ENCODE peak calls at places on chromosomes 5 and 9, in four cellular contexts. One of them, this sample, is unnamed.

GRCh38 chr9:133747309-133747708 is 9.2 kb upstream of the SARDH start:
- DNase-seq in RWPE1: no peak
- DNase-seq in CD4-positive, alpha-beta T cell: no peak
- DNase-seq in CD8-positive, alpha-beta T cell: no peak
- DNase-seq in this sample: no peak

GRCh38 chr9:111928342-111928720 is 31.7 kb downstream of the UGCG start:
- DNase-seq in RWPE1: no peak
- DNase-seq in CD4-positive, alpha-beta T cell: no peak
- DNase-seq in CD8-positive, alpha-beta T cell: no peak
- DNase-seq in this sample: no peak

GRCh38 chr5:151298063-151298462 is 5.5 kb downstream of the SLC36A3 start:
- DNase-seq in RWPE1: peak; percentile 55
- DNase-seq in CD4-positive, alpha-beta T cell: no peak
- DNase-seq in CD8-positive, alpha-beta T cell: no peak
- DNase-seq in this sample: no peak

GRCh38 chr9:69861011-69861410 is 40.4 kb downstream of the CFAP95 start:
- DNase-seq in RWPE1: no peak
- DNase-seq in CD4-positive, alpha-beta T cell: no peak
- DNase-seq in CD8-positive, alpha-beta T cell: no peak
- DNase-seq in this sample: no peak

GRCh38 chr9:89491688-89492087 is 6.2 kb downstream of the SEMA4D start:
- DNase-seq in RWPE1: no peak
- DNase-seq in CD4-positive, alpha-beta T cell: no peak
- DNase-seq in CD8-positive, alpha-beta T cell: no peak
- DNase-seq in this sample: no peak

GRCh38 chr5:136028782-136029742 is at the start of gene TGFBI:
- DNase-seq in RWPE1: peak; percentile 90
- DNase-seq in CD4-positive, alpha-beta T cell: no peak
- DNase-seq in CD8-positive, alpha-beta T cell: no peak
- DNase-seq in this sample: no peak

GRCh38 chr5:58012103-58012502 is 447.8 kb downstream of the PLK2 start:
- DNase-seq in RWPE1: no peak
- DNase-seq in CD4-positive, alpha-beta T cell: no peak
- DNase-seq in CD8-positive, alpha-beta T cell: no peak
- DNase-seq in this sample: no peak

GRCh38 chr9:5643005-5643624 is 14.2 kb downstream of the RIC1 start:
- DNase-seq in RWPE1: no peak
- DNase-seq in CD4-positive, alpha-beta T cell: no peak
- DNase-seq in CD8-positive, alpha-beta T cell: no peak
- DNase-seq in this sample: no peak

GRCh38 chr5:128842241-128842640 is 123.0 kb upstream of the SLC27A6 start:
- DNase-seq in RWPE1: no peak
- DNase-seq in CD4-positive, alpha-beta T cell: no peak
- DNase-seq in CD8-positive, alpha-beta T cell: no peak
- DNase-seq in this sample: no peak

GRCh38 chr5:130243641-130244040 is 339.4 kb downstream of the CHSY3 start:
- DNase-seq in RWPE1: no peak
- DNase-seq in CD4-positive, alpha-beta T cell: no peak
- DNase-seq in CD8-positive, alpha-beta T cell: no peak
- DNase-seq in this sample: no peak

GRCh38 chr5:109645591-109646236 is 44.0 kb upstream of the MAN2A1 start:
- DNase-seq in RWPE1: no peak
- DNase-seq in CD4-positive, alpha-beta T cell: no peak
- DNase-seq in CD8-positive, alpha-beta T cell: no peak
- DNase-seq in this sample: no peak

GRCh38 chr5:59062986-59063683 is 480.3 kb downstream of the RAB3C start:
- DNase-seq in RWPE1: no peak
- DNase-seq in CD4-positive, alpha-beta T cell: no peak
- DNase-seq in CD8-positive, alpha-beta T cell: no peak
- DNase-seq in this sample: no peak

GRCh38 chr5:144284931-144285330 is 114.3 kb downstream of the KCTD16 start:
- DNase-seq in RWPE1: no peak
- DNase-seq in CD4-positive, alpha-beta T cell: no peak
- DNase-seq in CD8-positive, alpha-beta T cell: no peak
- DNase-seq in this sample: no peak

GRCh38 chr9:134333234-134333873 is 7.1 kb downstream of the RXRA start:
- DNase-seq in RWPE1: no peak
- DNase-seq in CD4-positive, alpha-beta T cell: no peak
- DNase-seq in CD8-positive, alpha-beta T cell: no peak
- DNase-seq in this sample: no peak

GRCh38 chr9:130905125-130905901 is 8.7 kb upstream of the QRFP start:
- DNase-seq in RWPE1: no peak
- DNase-seq in CD4-positive, alpha-beta T cell: no peak
- DNase-seq in CD8-positive, alpha-beta T cell: peak; percentile 8
- DNase-seq in this sample: no peak

GRCh38 chr9:126420643-126421564 is 94.3 kb downstream of the MVB12B start:
- DNase-seq in RWPE1: peak; percentile 81
- DNase-seq in CD4-positive, alpha-beta T cell: no peak
- DNase-seq in CD8-positive, alpha-beta T cell: no peak
- DNase-seq in this sample: no peak

GRCh38 chr5:53276825-53277224 is 167.3 kb upstream of the MOCS2 start:
- DNase-seq in RWPE1: no peak
- DNase-seq in CD4-positive, alpha-beta T cell: no peak
- DNase-seq in CD8-positive, alpha-beta T cell: no peak
- DNase-seq in this sample: no peak

GRCh38 chr5:51201708-51202107 is 181.5 kb upstream of the ISL1 start:
- DNase-seq in RWPE1: no peak
- DNase-seq in CD4-positive, alpha-beta T cell: no peak
- DNase-seq in CD8-positive, alpha-beta T cell: no peak
- DNase-seq in this sample: no peak

GRCh38 chr9:117092582-117092981 is 322.3 kb downstream of the ASTN2 start:
- DNase-seq in RWPE1: peak; percentile 20
- DNase-seq in CD4-positive, alpha-beta T cell: no peak
- DNase-seq in CD8-positive, alpha-beta T cell: no peak
- DNase-seq in this sample: no peak

GRCh38 chr5:119388619-119389190 is 32.9 kb downstream of the TNFAIP8 start:
- DNase-seq in RWPE1: no peak
- DNase-seq in CD4-positive, alpha-beta T cell: no peak
- DNase-seq in CD8-positive, alpha-beta T cell: no peak
- DNase-seq in this sample: no peak

GRCh38 chr9:93612796-93613154 is 36.4 kb downstream of the PHF2 start:
- DNase-seq in RWPE1: no peak
- DNase-seq in CD4-positive, alpha-beta T cell: no peak
- DNase-seq in CD8-positive, alpha-beta T cell: no peak
- DNase-seq in this sample: no peak

GRCh38 chr5:10612251-10612650 is 48.4 kb downstream of the ANKRD33B start:
- DNase-seq in RWPE1: no peak
- DNase-seq in CD4-positive, alpha-beta T cell: no peak
- DNase-seq in CD8-positive, alpha-beta T cell: no peak
- DNase-seq in this sample: no peak

GRCh38 chr9:101999441-101999840 is 261.0 kb upstream of the GRIN3A start:
- DNase-seq in RWPE1: no peak
- DNase-seq in CD4-positive, alpha-beta T cell: no peak
- DNase-seq in CD8-positive, alpha-beta T cell: no peak
- DNase-seq in this sample: no peak

GRCh38 chr9:4678679-4679267 is 596 bp upstream of the CDC37L1 start:
- DNase-seq in RWPE1: no peak
- DNase-seq in CD4-positive, alpha-beta T cell: peak; percentile 31
- DNase-seq in CD8-positive, alpha-beta T cell: no peak
- DNase-seq in this sample: no peak

GRCh38 chr9:108724669-108725068 is 131.1 kb downstream of the ACTL7B start:
- DNase-seq in RWPE1: no peak
- DNase-seq in CD4-positive, alpha-beta T cell: no peak
- DNase-seq in CD8-positive, alpha-beta T cell: no peak
- DNase-seq in this sample: no peak

GRCh38 chr5:181118369-181118768 is 12.6 kb downstream of the OR2V1 start:
- DNase-seq in RWPE1: no peak
- DNase-seq in CD4-positive, alpha-beta T cell: no peak
- DNase-seq in CD8-positive, alpha-beta T cell: no peak
- DNase-seq in this sample: no peak

GRCh38 chr5:157479612-157480510 is 19.8 kb downstream of the NIPAL4 start:
- DNase-seq in RWPE1: no peak
- DNase-seq in CD4-positive, alpha-beta T cell: no peak
- DNase-seq in CD8-positive, alpha-beta T cell: no peak
- DNase-seq in this sample: no peak

GRCh38 chr9:136326061-136326776 is 1.1 kb upstream of the GPSM1 start:
- DNase-seq in RWPE1: no peak
- DNase-seq in CD4-positive, alpha-beta T cell: no peak
- DNase-seq in CD8-positive, alpha-beta T cell: no peak
- DNase-seq in this sample: peak; percentile 54

GRCh38 chr5:72183231-72183630 is 76.0 kb downstream of the MAP1B start:
- DNase-seq in RWPE1: no peak
- DNase-seq in CD4-positive, alpha-beta T cell: no peak
- DNase-seq in CD8-positive, alpha-beta T cell: no peak
- DNase-seq in this sample: no peak

GRCh38 chr5:140882591-140882899 is 621 bp downstream of the PCDHA13 start:
- DNase-seq in RWPE1: peak; percentile 62
- DNase-seq in CD4-positive, alpha-beta T cell: no peak
- DNase-seq in CD8-positive, alpha-beta T cell: no peak
- DNase-seq in this sample: no peak

GRCh38 chr9:130833324-130833990 is 1.6 kb upstream of the ABL1 start:
- DNase-seq in RWPE1: no peak
- DNase-seq in CD4-positive, alpha-beta T cell: no peak
- DNase-seq in CD8-positive, alpha-beta T cell: no peak
- DNase-seq in this sample: no peak

GRCh38 chr5:179792612-179793469 is 945 bp upstream of the LTC4S start:
- DNase-seq in RWPE1: no peak
- DNase-seq in CD4-positive, alpha-beta T cell: no peak
- DNase-seq in CD8-positive, alpha-beta T cell: no peak
- DNase-seq in this sample: no peak

GRCh38 chr9:6779417-6780241 is 21.9 kb downstream of the KDM4C start:
- DNase-seq in RWPE1: no peak
- DNase-seq in CD4-positive, alpha-beta T cell: no peak
- DNase-seq in CD8-positive, alpha-beta T cell: no peak
- DNase-seq in this sample: no peak

GRCh38 chr5:76790632-76791290 is 28.1 kb upstream of the F2RL1 start:
- DNase-seq in RWPE1: peak; percentile 94
- DNase-seq in CD4-positive, alpha-beta T cell: peak; percentile 7
- DNase-seq in CD8-positive, alpha-beta T cell: no peak
- DNase-seq in this sample: no peak

GRCh38 chr5:149265559-149265958 is 6.1 kb upstream of the AFAP1L1 start:
- DNase-seq in RWPE1: no peak
- DNase-seq in CD4-positive, alpha-beta T cell: no peak
- DNase-seq in CD8-positive, alpha-beta T cell: no peak
- DNase-seq in this sample: no peak

GRCh38 chr5:37435261-37435660 is 56.1 kb downstream of the WDR70 start:
- DNase-seq in RWPE1: no peak
- DNase-seq in CD4-positive, alpha-beta T cell: no peak
- DNase-seq in CD8-positive, alpha-beta T cell: no peak
- DNase-seq in this sample: no peak

GRCh38 chr5:31981361-31981955 is 192.7 kb downstream of the GOLPH3 start:
- DNase-seq in RWPE1: no peak
- DNase-seq in CD4-positive, alpha-beta T cell: no peak
- DNase-seq in CD8-positive, alpha-beta T cell: no peak
- DNase-seq in this sample: no peak

GRCh38 chr9:123132696-123133095 is 99.2 kb downstream of the GPR21 start:
- DNase-seq in RWPE1: no peak
- DNase-seq in CD4-positive, alpha-beta T cell: no peak
- DNase-seq in CD8-positive, alpha-beta T cell: no peak
- DNase-seq in this sample: no peak

GRCh38 chr9:123135458-123135857 is 102.0 kb downstream of the GPR21 start:
- DNase-seq in RWPE1: no peak
- DNase-seq in CD4-positive, alpha-beta T cell: no peak
- DNase-seq in CD8-positive, alpha-beta T cell: no peak
- DNase-seq in this sample: no peak

GRCh38 chr9:123138156-123138555 is 104.7 kb downstream of the GPR21 start:
- DNase-seq in RWPE1: no peak
- DNase-seq in CD4-positive, alpha-beta T cell: no peak
- DNase-seq in CD8-positive, alpha-beta T cell: no peak
- DNase-seq in this sample: no peak
- H3K27ac ChIP-seq in RWPE1: no peak overlapping the region
- H3K27ac ChIP-seq in CD4-positive, alpha-beta T cell: no peak overlapping the region
- H3K27ac ChIP-seq in CD8-positive, alpha-beta T cell: no peak overlapping the region
- H3K27ac ChIP-seq in this sample: no peak overlapping the region

GRCh38 chr9:79883073-79883645 is 311.4 kb downstream of the TLE4 start:
- DNase-seq in RWPE1: no peak
- DNase-seq in CD4-positive, alpha-beta T cell: peak; percentile 19
- DNase-seq in CD8-positive, alpha-beta T cell: peak; percentile 68
- DNase-seq in this sample: no peak

GRCh38 chr9:79880626-79881025 is 308.9 kb downstream of the TLE4 start:
- DNase-seq in RWPE1: no peak
- DNase-seq in CD4-positive, alpha-beta T cell: no peak
- DNase-seq in CD8-positive, alpha-beta T cell: no peak
- DNase-seq in this sample: no peak

GRCh38 chr9:79877943-79878612 is 306.3 kb downstream of the TLE4 start:
- DNase-seq in RWPE1: no peak
- DNase-seq in CD4-positive, alpha-beta T cell: no peak
- DNase-seq in CD8-positive, alpha-beta T cell: no peak
- DNase-seq in this sample: no peak
- H3K27ac ChIP-seq in RWPE1: no peak overlapping the region
- H3K27ac ChIP-seq in CD4-positive, alpha-beta T cell: no peak overlapping the region
- H3K27ac ChIP-seq in CD8-positive, alpha-beta T cell: no peak overlapping the region
- H3K27ac ChIP-seq in this sample: no peak overlapping the region

GRCh38 chr5:2001300-2001699 is 118.6 kb upstream of the IRX4 start:
- DNase-seq in RWPE1: no peak
- DNase-seq in CD4-positive, alpha-beta T cell: no peak
- DNase-seq in CD8-positive, alpha-beta T cell: no peak
- DNase-seq in this sample: no peak
- H3K27ac ChIP-seq in RWPE1: no peak overlapping the region
- H3K27ac ChIP-seq in CD4-positive, alpha-beta T cell: no peak overlapping the region
- H3K27ac ChIP-seq in CD8-positive, alpha-beta T cell: no peak overlapping the region
- H3K27ac ChIP-seq in this sample: no peak overlapping the region

DNA sequence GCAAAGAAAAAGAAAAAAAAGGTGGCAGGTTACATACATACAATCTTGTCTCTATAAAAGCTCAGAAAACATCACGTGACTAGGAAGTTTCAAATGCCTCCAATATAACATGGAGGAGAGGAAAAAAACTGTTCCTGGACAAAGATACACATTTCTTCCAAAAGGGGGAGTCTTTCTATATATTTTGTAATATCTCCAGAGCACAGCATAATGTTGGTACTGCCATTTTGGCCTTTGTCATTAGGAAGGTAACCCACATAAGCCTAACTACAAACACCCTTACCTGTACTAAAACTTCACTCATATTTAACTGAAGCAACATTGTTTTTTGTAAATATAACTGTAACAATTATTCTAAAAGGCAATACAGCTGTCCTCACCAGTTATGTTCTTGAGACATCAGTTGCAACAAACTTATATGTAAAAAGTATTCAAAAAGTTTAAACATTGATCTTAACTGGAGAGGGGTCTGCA is 1.2 kb upstream of the BTF3 start:
- DNase-seq in RWPE1: peak; percentile 90
- DNase-seq in CD4-positive, alpha-beta T cell: no peak
- DNase-seq in CD8-positive, alpha-beta T cell: no peak
- DNase-seq in this sample: no peak
- H3K27ac ChIP-seq in RWPE1: no peak overlapping the region
- H3K27ac ChIP-seq in CD4-positive, alpha-beta T cell: no peak overlapping the region
- H3K27ac ChIP-seq in CD8-positive, alpha-beta T cell: no peak overlapping the region
- H3K27ac ChIP-seq in this sample: no peak overlapping the region

DNA sequence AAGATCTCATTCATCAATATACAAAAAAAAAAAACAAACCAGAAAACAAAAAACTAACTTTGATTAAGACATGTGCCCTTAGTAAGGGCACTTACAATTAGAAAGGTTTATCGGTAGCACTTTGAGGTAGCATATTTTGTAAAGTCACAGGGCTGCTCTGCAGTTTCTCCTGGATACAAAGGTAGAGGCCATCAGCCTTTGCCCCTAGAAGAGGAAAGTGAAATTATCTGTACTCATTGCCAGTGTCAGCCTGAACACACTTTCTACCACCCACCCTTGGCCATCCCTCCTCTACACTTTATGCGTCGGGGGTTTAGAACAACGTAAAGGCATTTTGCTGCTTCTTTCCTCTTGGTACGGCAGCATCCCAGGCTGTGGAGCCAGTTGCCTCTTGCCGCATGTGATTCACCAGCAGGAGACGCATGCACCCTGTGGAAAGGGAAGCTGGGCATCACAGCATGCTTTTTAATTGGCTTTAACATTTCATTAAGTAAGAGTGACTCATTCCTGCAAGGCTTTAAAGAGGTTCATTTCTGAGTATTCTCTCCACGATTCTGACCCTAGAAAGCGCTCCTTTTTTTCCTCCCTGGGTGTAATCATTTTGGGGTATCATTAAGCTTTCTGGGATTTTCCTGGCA is 84.6 kb downstream of the CEMIP2 start:
- DNase-seq in RWPE1: peak; percentile 70
- DNase-seq in CD4-positive, alpha-beta T cell: no peak
- DNase-seq in CD8-positive, alpha-beta T cell: no peak
- DNase-seq in this sample: peak; percentile 9
- H3K27ac ChIP-seq in RWPE1: no peak overlapping the region
- H3K27ac ChIP-seq in CD4-positive, alpha-beta T cell: no peak overlapping the region
- H3K27ac ChIP-seq in CD8-positive, alpha-beta T cell: no peak overlapping the region
- H3K27ac ChIP-seq in this sample: no peak overlapping the region

This sample was measured in substantia nigra.